ENCODE peak calls at places on chromosomes 4 and X, in six cellular contexts. P is A549, J is HCT116, W is uterus, G is upper lobe of left lung, N is esophagus squamous epithelium. C is an unnamed sample.
A peak's percentile ranks its signal among the peaks of the same experiment; 100 is the strongest.

GRCh38 chrX:105018865-105019264 is 201.6 kb downstream of the TEX13A start:
- DNase-seq in P (no peak), J (no peak), W (no peak), G (no peak), N (no peak), C (no peak)

GRCh38 chr4:38663021-38663800 is 788 bp upstream of the KLF3 start:
- DNase-seq in P (peak; percentile 25), J (no peak), W (peak; percentile 53), G (no peak), N (peak; percentile 50), C (peak; percentile 80)

GRCh38 chr4:168478868-168479267 is 1.4 kb downstream of the DDX60L start:
- DNase-seq in P (no peak), J (no peak), W (no peak), G (no peak), N (no peak), C (no peak)

GRCh38 chrX:106875151-106875550 is 28.0 kb downstream of the RIPPLY1 start:
- DNase-seq in P (no peak), J (no peak), W (no peak), G (no peak), N (no peak), C (no peak)

GRCh38 chr4:181150173-181150572 is 1093.0 kb upstream of the TENM3 start:
- DNase-seq in P (no peak), J (no peak), W (no peak), G (no peak), N (no peak), C (no peak)

GRCh38 chrX:114221445-114221844 is 362.4 kb upstream of the HTR2C start:
- DNase-seq in P (no peak), J (no peak), W (no peak), G (no peak), N (no peak), C (no peak)

GRCh38 chr4:141702472-141703182 is 66.2 kb downstream of the IL15 start:
- DNase-seq in P (no peak), J (peak; percentile 3), W (no peak), G (no peak), N (no peak), C (no peak)

GRCh38 chr4:150237110-150237852 is 159.0 kb downstream of the DCLK2 start:
- DNase-seq in P (peak; percentile 46), J (peak; percentile 12), W (no peak), G (no peak), N (no peak), C (no peak)

GRCh38 chrX:72274526-72274925 is 2.5 kb downstream of the RPS4X start:
- DNase-seq in P (no peak), J (no peak), W (no peak), G (no peak), N (no peak), C (no peak)

GRCh38 chrX:68929332-68930150 is 100.7 kb downstream of the EFNB1 start:
- DNase-seq in P (no peak), J (peak; percentile 18), W (peak; percentile 52), G (no peak), N (no peak), C (no peak)

GRCh38 chrX:120561634-120562568 is 1.1 kb upstream of the CUL4B start:
- DNase-seq in P (no peak), J (no peak), W (no peak), G (no peak), N (no peak), C (no peak)

GRCh38 chr4:65661469-65661868 is 8.8 kb downstream of the EPHA5 start:
- DNase-seq in P (no peak), J (no peak), W (no peak), G (no peak), N (no peak), C (no peak)

GRCh38 chr4:165718660-165719059 is 154.4 kb upstream of the TLL1 start:
- DNase-seq in P (no peak), J (no peak), W (no peak), G (no peak), N (no peak), C (no peak)

GRCh38 chrX:12686324-12686723 is 104.9 kb upstream of the PRPS2 start:
- DNase-seq in P (no peak), J (no peak), W (no peak), G (no peak), N (no peak), C (no peak)

GRCh38 chr4:126627255-126627654 is 1005.5 kb upstream of the INTU start:
- DNase-seq in P (no peak), J (peak; percentile 8), W (no peak), G (no peak), N (no peak), C (no peak)

GRCh38 chr4:39820186-39820585 is 122.2 kb downstream of the UBE2K start:
- DNase-seq in P (no peak), J (no peak), W (no peak), G (no peak), N (no peak), C (no peak)

GRCh38 chrX:103376118-103376978 is at the start of gene BEX3:
- DNase-seq in P (peak; percentile 48), J (no peak), W (peak; percentile 46), G (peak; percentile 89), N (no peak), C (peak; percentile 80)

GRCh38 chrX:69627744-69628143 is 11.8 kb downstream of the EDA start:
- DNase-seq in P (no peak), J (no peak), W (no peak), G (no peak), N (no peak), C (no peak)

GRCh38 chr4:166594326-166594946 is 639.9 kb downstream of the SPOCK3 start:
- DNase-seq in P (peak; percentile 15), J (peak; percentile 50), W (no peak), G (no peak), N (no peak), C (no peak)

GRCh38 chr4:17762705-17763104 is 18.7 kb downstream of the FAM184B start:
- DNase-seq in P (no peak), J (no peak), W (no peak), G (no peak), N (no peak), C (no peak)

GRCh38 chrX:129360175-129360574 is 163.1 kb downstream of the SMARCA1 start:
- DNase-seq in P (peak; percentile 13), J (peak; percentile 33), W (peak; percentile 15), G (no peak), N (no peak), C (no peak)

GRCh38 chrX:53483838-53484420 is 49.8 kb upstream of the HSD17B10 start:
- DNase-seq in P (no peak), J (no peak), W (no peak), G (no peak), N (no peak), C (no peak)

GRCh38 chrX:47649781-47650163 is 591 bp downstream of the ELK1 start:
- DNase-seq in P (no peak), J (no peak), W (no peak), G (no peak), N (no peak), C (no peak)

GRCh38 chr4:108902769-108903168 is 139.9 kb upstream of the ETNPPL start:
- DNase-seq in P (no peak), J (no peak), W (no peak), G (no peak), N (no peak), C (no peak)

GRCh38 chrX:149527705-149528104 is 13.1 kb upstream of the EOLA1 start:
- DNase-seq in P (peak; percentile 20), J (no peak), W (no peak), G (no peak), N (no peak), C (no peak)

GRCh38 chr4:26113339-26113940 is 199.4 kb downstream of the SMIM20 start:
- DNase-seq in P (no peak), J (no peak), W (no peak), G (no peak), N (no peak), C (no peak)

GRCh38 chrX:142891046-142891445 is 134.7 kb upstream of the SPANXN4 start:
- DNase-seq in P (no peak), J (no peak), W (no peak), G (no peak), N (no peak), C (no peak)

GRCh38 chr4:107519057-107519456 is 201.0 kb downstream of the PAPSS1 start:
- DNase-seq in P (no peak), J (peak; percentile 19), W (no peak), G (no peak), N (no peak), C (no peak)

GRCh38 chr4:183675625-183676024 is 16.5 kb downstream of the TRAPPC11 start:
- DNase-seq in P (no peak), J (no peak), W (no peak), G (no peak), N (no peak), C (no peak)

GRCh38 chr4:183670251-183670650 is 11.2 kb downstream of the TRAPPC11 start:
- DNase-seq in P (no peak), J (no peak), W (no peak), G (no peak), N (no peak), C (no peak)

GRCh38 chr4:183674153-183674552 is 15.1 kb downstream of the TRAPPC11 start:
- DNase-seq in P (no peak), J (no peak), W (no peak), G (no peak), N (no peak), C (no peak)
- H3K27ac ChIP-seq in P (no peak overlapping the region), J (no peak overlapping the region), W (no peak overlapping the region), G (no peak overlapping the region), N (no peak overlapping the region), C (no peak overlapping the region)

DNA sequence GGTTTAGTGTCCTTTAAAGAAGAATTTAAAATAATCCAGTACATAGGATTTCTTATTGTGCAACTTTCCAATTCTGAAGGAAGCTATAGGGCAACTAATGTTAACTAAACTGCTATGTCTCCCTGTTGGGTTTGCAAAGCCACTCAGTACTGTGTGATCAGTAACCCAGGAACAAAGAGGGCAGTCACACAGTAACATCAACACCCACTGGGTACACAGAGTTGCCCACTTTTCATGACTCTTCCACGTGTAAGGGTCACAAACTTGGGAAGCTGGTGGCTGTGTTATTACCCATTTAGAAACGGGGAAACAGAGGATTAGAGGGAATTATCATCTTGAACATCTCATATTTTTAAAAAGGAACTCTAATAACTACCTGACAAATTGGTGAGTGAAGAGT is 555.0 kb upstream of the DIPK2B start:
- DNase-seq in P (no peak), J (no peak), W (no peak), G (no peak), N (no peak), C (no peak)
- H3K4me1 ChIP-seq in P (peaks cover 64% of the 10 kb centered on the region), J (peaks cover 96% of the 10 kb centered on the region), W (no peaks in the 10 kb centered on the region), G (peaks cover 11% of the 10 kb centered on the region), N (peaks cover 73% of the 10 kb centered on the region), C (no peaks in the 10 kb centered on the region)

GRCh38 chr4:169745291-169745690 is 12.5 kb downstream of the HPF1 start:
- DNase-seq in P (no peak), J (no peak), W (no peak), G (peak; percentile 34), N (no peak), C (no peak)
- TF ChIP-seq POLR2A in P (no peak), J (no peak), W (no peak), G (no peak), N (no peak), C (no peak)

DNA sequence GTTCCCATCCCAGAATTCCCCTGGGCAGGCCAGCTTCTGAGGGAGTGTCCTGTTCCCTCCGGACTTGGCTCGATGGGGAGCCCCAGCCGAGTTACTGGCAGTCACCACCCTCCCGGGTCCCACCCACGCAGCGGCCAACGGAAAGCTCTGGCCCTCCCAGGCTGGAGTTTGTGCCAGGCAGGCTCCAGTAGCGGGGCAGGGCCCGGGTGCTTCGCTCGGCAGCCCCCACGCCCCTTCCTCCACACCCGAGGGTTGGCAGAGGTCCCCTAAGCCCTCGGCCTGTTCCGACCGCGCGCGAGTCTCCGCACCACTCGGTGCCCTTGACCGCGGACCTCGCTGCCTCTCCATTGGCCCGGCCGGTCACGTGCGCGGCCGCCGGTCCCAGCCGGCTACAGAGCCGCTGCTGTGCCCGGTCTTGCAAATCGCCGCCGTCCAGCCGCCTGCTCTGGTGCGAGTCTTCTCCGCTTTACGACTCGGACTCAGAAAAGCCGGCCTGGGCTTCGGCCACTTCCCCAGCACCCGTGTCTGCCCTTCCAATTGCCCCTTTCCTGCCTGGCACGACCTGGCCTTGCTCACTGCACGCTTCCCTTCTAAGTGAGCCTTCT is 20.8 kb upstream of the MTM1 start:
- DNase-seq in P (peak; percentile 51), J (no peak), W (peak; percentile 69), G (peak; percentile 93), N (peak; percentile 7), C (peak; percentile 85)
- H3K27ac ChIP-seq in P (peak overlapping the region; percentile 87), J (no peak overlapping the region), W (peak overlapping the region; percentile 80), G (peak overlapping the region; percentile 86), N (peak overlapping the region; percentile 70), C (peak overlapping the region; percentile 84)